ENCODE peak calls at places on chromosomes 11 and 22, in five cellular contexts. L is MM.1S, E is upper lobe of right lung, B is left ventricle myocardium inferior, H is vagina. O is an unnamed sample.
A peak's percentile ranks its signal among the peaks of the same experiment; 100 is the strongest.

GRCh38 chr22:25054943-25055511 is 102.5 kb downstream of the KIAA1671 start:
- DNase-seq in L (no peak), E (no peak), B (no peak), H (no peak), O (no peak)

GRCh38 chr11:33375236-33375635 is 118.1 kb downstream of the HIPK3 start:
- DNase-seq in L (no peak), E (no peak), B (no peak), H (no peak), O (no peak)

GRCh38 chr22:39518996-39519680 is 1.2 kb upstream of the ATF4 start:
- DNase-seq in L (peak; percentile 39), E (no peak), B (no peak), H (no peak), O (no peak)

GRCh38 chr11:17343907-17344306 is 7.7 kb upstream of the NCR3LG1 start:
- DNase-seq in L (no peak), E (no peak), B (no peak), H (no peak), O (no peak)

GRCh38 chr11:35012467-35013191 is 96.2 kb downstream of the PDHX start:
- DNase-seq in L (peak; percentile 68), E (no peak), B (no peak), H (no peak), O (no peak)

GRCh38 chr11:70712471-70712870 is 314.1 kb downstream of the CTTN start:
- DNase-seq in L (no peak), E (peak; percentile 64), B (no peak), H (no peak), O (no peak)

GRCh38 chr11:88656315-88656714 is 318.8 kb upstream of the CTSC start:
- DNase-seq in L (no peak), E (no peak), B (no peak), H (no peak), O (no peak)

GRCh38 chr11:269146-269890 is 8.9 kb upstream of the NLRP6 start:
- DNase-seq in L (peak; percentile 90), E (no peak), B (no peak), H (peak; percentile 14), O (no peak)

GRCh38 chr11:2582436-2582931 is 117.3 kb downstream of the KCNQ1OT1 start:
- DNase-seq in L (no peak), E (peak; percentile 62), B (peak; percentile 20), H (peak; percentile 93), O (peak; percentile 8)

GRCh38 chr11:128775513-128775912 is 81.6 kb downstream of the FLI1 start:
- DNase-seq in L (no peak), E (no peak), B (no peak), H (no peak), O (no peak)

GRCh38 chr11:112564228-112564955 is 303.7 kb upstream of the PLET1 start:
- DNase-seq in L (no peak), E (no peak), B (peak; percentile 37), H (no peak), O (no peak)

GRCh38 chr22:43197271-43197941 is 10.5 kb upstream of the TTLL12 start:
- DNase-seq in L (peak; percentile 56), E (no peak), B (no peak), H (no peak), O (no peak)

GRCh38 chr11:12157241-12157661 is 46.9 kb downstream of the MICAL2 start:
- DNase-seq in L (no peak), E (no peak), B (no peak), H (no peak), O (no peak)

GRCh38 chr11:127625402-127625801 is 624.8 kb upstream of the KIRREL3 start:
- DNase-seq in L (no peak), E (no peak), B (no peak), H (no peak), O (no peak)
- H3K4me3 ChIP-seq in L (no peak overlapping the region), E (no peak overlapping the region), B (no peak overlapping the region), H (no peak overlapping the region), O (no peak overlapping the region)

GRCh38 chr22:37219534-37219933 is 7.3 kb upstream of the SSTR3 start:
- DNase-seq in L (peak; percentile 52), E (no peak), B (no peak), H (no peak), O (no peak)

GRCh38 chr22:37221424-37222336 is 9.4 kb upstream of the SSTR3 start:
- DNase-seq in L (no peak), E (no peak), B (no peak), H (no peak), O (no peak)

GRCh38 chr22:37218771-37219411 is 6.6 kb upstream of the SSTR3 start:
- DNase-seq in L (peak; percentile 93), E (no peak), B (no peak), H (no peak), O (no peak)

GRCh38 chr22:37222440-37222971 is 10.2 kb upstream of the SSTR3 start:
- DNase-seq in L (peak; percentile 77), E (no peak), B (no peak), H (no peak), O (no peak)

GRCh38 chr22:37220543-37220968 is 8.3 kb upstream of the SSTR3 start:
- DNase-seq in L (no peak), E (no peak), B (no peak), H (no peak), O (no peak)
- H3K4me1 ChIP-seq in L (peaks cover 93% of the 10 kb centered on the region), E (no peaks in the 10 kb centered on the region), B (no peaks in the 10 kb centered on the region), H (no peaks in the 10 kb centered on the region), O (no peaks in the 10 kb centered on the region)

GRCh38 chr11:117145393-117145761 is 1.3 kb downstream of the PAFAH1B2 start:
- DNase-seq in L (peak; percentile 20), E (no peak), B (no peak), H (no peak), O (no peak)

GRCh38 chr11:117144477-117145392 is 648 bp downstream of the PAFAH1B2 start:
- DNase-seq in L (peak; percentile 47), E (peak; percentile 79), B (peak; percentile 61), H (no peak), O (peak; percentile 65)

GRCh38 chr11:117143871-117144476 is at the start of gene PAFAH1B2:
- DNase-seq in L (peak; percentile 96), E (peak; percentile 98), B (peak; percentile 97), H (peak; percentile 97), O (peak; percentile 97)

GRCh38 chr11:117146521-117146920 is 2.4 kb downstream of the PAFAH1B2 start:
- DNase-seq in L (no peak), E (no peak), B (no peak), H (no peak), O (no peak)

DNA sequence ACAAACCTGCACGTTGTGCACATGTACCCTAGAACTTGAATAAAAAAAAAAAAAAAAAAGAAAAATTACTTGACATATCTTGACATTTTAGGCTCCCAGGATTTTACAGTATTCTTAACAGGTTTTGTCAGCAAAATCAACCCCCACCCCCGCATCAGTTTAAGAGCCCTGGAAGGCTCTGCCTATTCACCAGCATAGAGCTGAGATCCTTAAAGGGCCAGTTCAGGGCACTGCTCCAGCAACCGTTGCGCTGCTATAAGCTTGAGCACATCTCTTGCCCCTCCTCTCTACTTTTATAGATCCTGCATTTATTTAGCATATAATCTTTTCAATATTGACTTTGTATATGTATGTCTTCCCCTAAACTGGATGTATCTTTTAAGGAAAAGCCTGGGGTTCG is 697 bp upstream of the PAFAH1B2 start:
- DNase-seq in L (peak; percentile 60), E (no peak), B (peak; percentile 40), H (no peak), O (peak; percentile 58)
- H3K4me3 ChIP-seq in L (peak overlapping the region; percentile 75), E (peak overlapping the region; percentile 97), B (peak overlapping the region; percentile 83), H (peak overlapping the region; percentile 81), O (peak overlapping the region; percentile 86)

DNA sequence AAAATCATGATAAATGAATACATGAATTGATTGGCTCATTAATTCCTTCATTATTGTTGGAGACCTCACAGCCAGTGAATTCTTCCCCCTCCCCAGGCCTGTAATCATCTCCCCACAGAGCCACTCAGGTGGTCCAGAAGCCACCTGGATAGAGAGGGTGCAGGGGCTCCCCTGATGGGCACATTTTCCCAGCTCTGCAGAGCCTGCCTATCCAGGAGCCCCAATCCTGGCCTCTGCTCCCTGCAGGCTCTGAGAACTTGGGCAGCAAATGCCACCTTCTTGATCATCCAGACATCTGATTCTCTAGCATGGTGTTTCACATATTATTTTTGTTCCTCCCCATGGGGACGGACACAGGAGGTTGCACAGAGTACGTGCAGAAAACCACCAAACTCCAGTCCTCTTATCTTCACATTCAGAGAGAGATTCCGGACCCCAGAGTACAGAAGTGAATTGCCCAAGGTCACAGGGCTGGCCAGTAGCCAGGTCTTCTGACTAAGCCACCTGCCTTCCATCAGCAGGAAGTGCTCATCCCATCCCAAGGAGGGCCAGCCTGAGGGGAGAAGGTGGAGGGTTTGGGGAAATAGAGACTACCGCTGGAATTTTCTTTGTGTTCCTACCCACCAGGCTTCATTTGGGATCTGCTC is 348.0 kb downstream of the BUD13 start:
- DNase-seq in L (no peak), E (no peak), B (no peak), H (no peak), O (no peak)
- H3K4me1 ChIP-seq in L (peaks cover 18% of the 10 kb centered on the region), E (no peaks in the 10 kb centered on the region), B (peaks cover 15% of the 10 kb centered on the region), H (peaks cover 14% of the 10 kb centered on the region), O (no peaks in the 10 kb centered on the region)